ENCODE peak calls at places on chromosome 22, in ten cellular contexts. S is tibial artery, N is cardiac muscle cell, Y is Caco-2, I is heart right ventricle, O is PC-3, A is psoas muscle, U is AG04450, H is OCI-LY7, G is stomach. M is an unnamed sample.

GRCh38 chr22:44325718-44326548 is 13.2 kb upstream of the SHISAL1 start:
- DNase-seq in S (no peak), A (no peak), U (no peak), Y (no peak), O (peak; percentile 28), I (no peak), G (no peak), N (no peak), H (no peak), M (peak; percentile 17)

GRCh38 chr22:43992331-43992821 is 31.7 kb upstream of the PARVB start:
- DNase-seq in U (no peak), Y (no peak), N (no peak), A (no peak), S (no peak), O (peak; percentile 42), H (no peak), G (no peak), I (no peak), M (no peak)

GRCh38 chr22:19043111-19044085 is 78.8 kb downstream of the DGCR2 start:
- DNase-seq in Y (no peak), N (no peak), H (no peak), S (no peak), A (no peak), O (no peak), I (no peak), U (no peak), G (no peak), M (no peak)

GRCh38 chr22:30265851-30266444 is 703 bp downstream of the OSM start:
- DNase-seq in H (peak; percentile 90), A (no peak), U (no peak), Y (no peak), G (peak; percentile 68), S (peak; percentile 67), O (no peak), I (peak; percentile 59), N (no peak), M (peak; percentile 42)

GRCh38 chr22:40507491-40507890 is 129.0 kb downstream of the MRTFA start:
- DNase-seq in I (no peak), H (peak; percentile 62), S (no peak), U (no peak), N (no peak), A (no peak), G (no peak), Y (no peak), O (no peak), M (no peak)

GRCh38 chr22:50672471-50673230 is at the start of gene SHANK3:
- DNase-seq in O (no peak), N (no peak), G (no peak), A (peak; percentile 66), Y (no peak), I (peak; percentile 81), S (peak; percentile 28), H (no peak), U (no peak), M (no peak)

GRCh38 chr22:37827056-37827455 is 3.9 kb downstream of the GALR3 start:
- DNase-seq in N (no peak), S (peak; percentile 47), O (no peak), I (peak; percentile 69), G (no peak), H (no peak), U (no peak), Y (no peak), A (no peak), M (no peak)

GRCh38 chr22:29733362-29734322 is 13.8 kb downstream of the CABP7 start:
- DNase-seq in U (no peak), N (peak; percentile 27), I (peak; percentile 37), O (no peak), A (peak; percentile 53), G (no peak), Y (no peak), S (no peak), H (no peak), M (peak; percentile 83)

GRCh38 chr22:32469799-32470212 is 4.8 kb upstream of the FBXO7 start:
- DNase-seq in N (no peak), G (no peak), S (no peak), I (no peak), O (peak; percentile 29), A (no peak), H (no peak), Y (no peak), U (peak; percentile 32), M (no peak)

GRCh38 chr22:23251445-23252093 is 71.3 kb downstream of the BCR start:
- DNase-seq in H (no peak), G (peak; percentile 61), U (no peak), S (no peak), I (no peak), O (peak; percentile 1), Y (no peak), N (no peak), A (no peak), M (peak; percentile 82)

GRCh38 chr22:22959147-22959827 is 71.7 kb downstream of the IGLL5 start:
- DNase-seq in S (peak; percentile 51), G (peak; percentile 87), Y (peak; percentile 82), A (peak; percentile 57), U (peak; percentile 36), O (peak; percentile 80), I (peak; percentile 45), N (peak; percentile 79), H (peak; percentile 93), M (peak; percentile 78)

GRCh38 chr22:50684986-50685385 is 12.4 kb downstream of the SHANK3 start:
- DNase-seq in G (peak; percentile 13), S (no peak), Y (no peak), I (no peak), H (no peak), N (no peak), O (no peak), U (no peak), A (no peak), M (no peak)

GRCh38 chr22:31977939-31978338 is 33.6 kb downstream of the YWHAH start:
- DNase-seq in I (no peak), G (no peak), U (no peak), O (no peak), Y (no peak), S (no peak), N (no peak), A (no peak), H (peak; percentile 19), M (no peak)

GRCh38 chr22:16654882-16655281 is 62.3 kb upstream of the CCT8L2 start:
- DNase-seq in A (no peak), N (no peak), O (no peak), G (no peak), H (no peak), Y (no peak), I (no peak), U (no peak), S (no peak), M (no peak)

GRCh38 chr22:22168190-22168940 is 76.2 kb upstream of the VPREB1 start:
- DNase-seq in A (no peak), O (peak; percentile 9), U (peak; percentile 50), N (no peak), H (peak; percentile 96), S (no peak), Y (peak; percentile 72), G (no peak), I (no peak), M (peak; percentile 32)

GRCh38 chr22:21760640-21761039 is 25.0 kb upstream of the YPEL1 start:
- DNase-seq in I (no peak), A (no peak), S (no peak), G (no peak), U (peak; percentile 84), Y (no peak), N (no peak), O (peak; percentile 8), H (no peak), M (no peak)

GRCh38 chr22:36049678-36049997 is 21.0 kb upstream of the RBFOX2 start:
- DNase-seq in G (no peak), A (no peak), Y (no peak), S (no peak), N (peak; percentile 23), H (no peak), U (no peak), O (no peak), I (no peak), M (no peak)
- H3K9me3 ChIP-seq in G (no peaks in the 10 kb centered on the region), A (no peaks in the 10 kb centered on the region), Y (no peaks in the 10 kb centered on the region), S (no peaks in the 10 kb centered on the region), N (no peaks in the 10 kb centered on the region), H (no peaks in the 10 kb centered on the region), U (no peaks in the 10 kb centered on the region), O (no peaks in the 10 kb centered on the region), I (no peaks in the 10 kb centered on the region), M (no peaks in the 10 kb centered on the region)

GRCh38 chr22:46776486-46776826 is 14.0 kb downstream of the TBC1D22A start:
- DNase-seq in Y (no peak), A (no peak), O (no peak), G (no peak), S (no peak), I (no peak), H (peak; percentile 23), N (no peak), U (no peak), M (no peak)
- H3K9me3 ChIP-seq in Y (no peaks in the 10 kb centered on the region), A (no peaks in the 10 kb centered on the region), O (no peaks in the 10 kb centered on the region), G (no peaks in the 10 kb centered on the region), S (no peaks in the 10 kb centered on the region), I (no peaks in the 10 kb centered on the region), H (no peaks in the 10 kb centered on the region), N (no peaks in the 10 kb centered on the region), U (no peaks in the 10 kb centered on the region), M (no peaks in the 10 kb centered on the region)

DNA sequence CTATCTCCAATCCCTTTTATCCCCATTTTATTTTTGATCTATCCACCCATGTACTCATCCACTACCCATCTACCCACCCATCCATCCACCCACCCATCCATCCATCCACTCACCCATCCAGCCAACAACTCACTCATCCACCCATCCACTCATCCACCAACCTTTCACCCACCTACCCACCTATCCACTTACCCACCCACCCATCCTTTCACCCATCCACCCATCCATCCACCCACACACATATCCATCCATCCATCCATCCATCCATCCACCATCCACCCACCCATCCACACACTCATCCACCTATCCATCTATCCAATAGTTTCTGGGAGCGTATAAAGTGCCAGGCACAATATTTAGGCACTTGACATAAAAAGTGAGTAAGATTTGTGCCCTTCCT is 39.2 kb upstream of the NFAM1 start:
- DNase-seq in Y (no peak), U (no peak), H (no peak), N (no peak), S (no peak), O (no peak), I (no peak), G (no peak), A (no peak), M (no peak)
- H3K9me3 ChIP-seq in Y (no peaks in the 10 kb centered on the region), U (no peaks in the 10 kb centered on the region), H (no peaks in the 10 kb centered on the region), N (no peaks in the 10 kb centered on the region), S (no peaks in the 10 kb centered on the region), O (no peaks in the 10 kb centered on the region), I (no peaks in the 10 kb centered on the region), G (no peaks in the 10 kb centered on the region), A (no peaks in the 10 kb centered on the region), M (no peaks in the 10 kb centered on the region)

GRCh38 chr22:48637231-48637630 is 1190.4 kb downstream of the BRD1 start:
- DNase-seq in N (no peak), I (no peak), S (no peak), H (no peak), G (no peak), Y (no peak), O (no peak), U (no peak), A (no peak), M (no peak)
- H3K9me3 ChIP-seq in N (no peaks in the 10 kb centered on the region), I (no peaks in the 10 kb centered on the region), S (no peaks in the 10 kb centered on the region), H (no peaks in the 10 kb centered on the region), G (no peaks in the 10 kb centered on the region), Y (no peaks in the 10 kb centered on the region), O (no peaks in the 10 kb centered on the region), U (peaks cover 89% of the 10 kb centered on the region), A (no peaks in the 10 kb centered on the region), M (no peaks in the 10 kb centered on the region)

DNA sequence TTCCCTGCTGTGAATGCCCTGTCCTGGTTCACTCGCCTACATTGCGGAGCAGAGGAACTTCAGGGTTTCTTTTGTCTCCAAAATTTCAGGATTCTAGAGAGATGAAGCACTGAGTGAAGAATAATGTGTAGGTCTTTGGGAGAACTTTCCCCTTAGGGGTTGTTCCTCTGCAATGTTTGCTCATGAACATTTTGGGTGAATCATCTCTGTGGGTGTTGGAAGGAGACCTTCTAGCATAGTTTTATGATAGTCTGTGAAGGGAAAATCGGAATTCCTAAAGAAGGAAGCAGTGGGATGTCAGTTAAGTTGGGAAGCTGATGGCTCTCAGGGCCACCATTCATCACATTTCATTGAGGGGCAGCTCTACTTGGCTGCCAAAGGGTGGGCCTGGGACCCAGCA is 64.8 kb downstream of the MIAT start:
- DNase-seq in U (no peak), Y (no peak), A (no peak), S (no peak), I (no peak), H (no peak), G (no peak), N (no peak), O (peak; percentile 40), M (no peak)
- H3K9me3 ChIP-seq in U (peaks cover 3% of the 10 kb centered on the region), Y (no peaks in the 10 kb centered on the region), A (no peaks in the 10 kb centered on the region), S (no peaks in the 10 kb centered on the region), I (no peaks in the 10 kb centered on the region), H (no peaks in the 10 kb centered on the region), G (no peaks in the 10 kb centered on the region), N (no peaks in the 10 kb centered on the region), O (no peaks in the 10 kb centered on the region), M (no peaks in the 10 kb centered on the region)

M was measured in small intestine.